ENCODE peak calls at places on chromosomes 7 and 10, in nine cellular contexts. Y, F, E, C, K, W, L, I and V are unnamed samples.

GRCh38 chr7:40058636-40059035 is 75.8 kb downstream of the MPLKIP start:
- DNase-seq in Y (no peak), F (no peak), E (no peak), C (no peak), K (peak), W (no peak), L (no peak), I (no peak), V (no peak)

GRCh38 chr10:95964786-95965185 is 57.0 kb downstream of the CC2D2B start:
- DNase-seq in Y (no peak), F (no peak), E (no peak), C (no peak), K (no peak), W (no peak), L (no peak), I (no peak), V (no peak)

GRCh38 chr7:29485376-29486190 is 78.1 kb upstream of the PRR15 start:
- DNase-seq in Y (no peak), F (no peak), E (no peak), C (no peak), K (no peak), W (no peak), L (no peak), I (peak), V (no peak)

GRCh38 chr7:34042406-34042805 is 137.1 kb downstream of the BMPER start:
- DNase-seq in Y (no peak), F (no peak), E (no peak), C (no peak), K (peak), W (no peak), L (no peak), I (no peak), V (no peak)

GRCh38 chr10:43250925-43251663 is 15.8 kb downstream of the RASGEF1A start:
- DNase-seq in Y (peak), F (no peak), E (peak), C (no peak), K (no peak), W (no peak), L (peak), I (no peak), V (no peak)

GRCh38 chr10:69123306-69123746 is 652 bp upstream of the VPS26A start:
- DNase-seq in Y (no peak), F (peak), E (peak), C (peak), K (peak), W (no peak), L (no peak), I (peak), V (peak)

GRCh38 chr10:62744136-62744535 is 60.4 kb upstream of the ADO start:
- DNase-seq in Y (no peak), F (peak), E (no peak), C (no peak), K (peak), W (no peak), L (no peak), I (no peak), V (no peak)

GRCh38 chr7:51314726-51315125 is 1.9 kb downstream of the COBL start:
- DNase-seq in Y (no peak), F (no peak), E (no peak), C (no peak), K (no peak), W (no peak), L (no peak), I (peak), V (no peak)

GRCh38 chr10:90347239-90347638 is 510.6 kb downstream of the HTR7 start:
- DNase-seq in Y (no peak), F (no peak), E (no peak), C (no peak), K (no peak), W (no peak), L (no peak), I (no peak), V (no peak)

GRCh38 chr10:75470901-75471300 is 39.5 kb downstream of the LRMDA start:
- DNase-seq in Y (no peak), F (no peak), E (no peak), C (no peak), K (no peak), W (no peak), L (no peak), I (no peak), V (no peak)

GRCh38 chr10:103042129-103042528 is 124.0 kb downstream of the CNNM2 start:
- DNase-seq in Y (no peak), F (no peak), E (no peak), C (no peak), K (no peak), W (peak), L (no peak), I (no peak), V (no peak)

GRCh38 chr7:94375167-94375566 is 19.5 kb upstream of the COL1A2 start:
- DNase-seq in Y (no peak), F (peak), E (no peak), C (peak), K (peak), W (no peak), L (no peak), I (no peak), V (no peak)

GRCh38 chr10:16014469-16014868 is 154.2 kb upstream of the MINDY3 start:
- DNase-seq in Y (no peak), F (no peak), E (no peak), C (no peak), K (no peak), W (no peak), L (no peak), I (no peak), V (no peak)

GRCh38 chr10:129470103-129470851 is 3.2 kb downstream of the MGMT start:
- DNase-seq in Y (no peak), F (no peak), E (no peak), C (no peak), K (no peak), W (no peak), L (no peak), I (no peak), V (peak)

GRCh38 chr10:119538632-119539358 is 3.7 kb downstream of the RGS10 start:
- DNase-seq in Y (peak), F (no peak), E (no peak), C (no peak), K (peak), W (no peak), L (peak), I (no peak), V (no peak)

GRCh38 chr7:35468606-35469005 is 214.7 kb upstream of the TBX20 start:
- DNase-seq in Y (no peak), F (no peak), E (no peak), C (no peak), K (no peak), W (no peak), L (no peak), I (no peak), V (no peak)

GRCh38 chr10:75487087-75487784 is 55.8 kb downstream of the LRMDA start:
- DNase-seq in Y (no peak), F (no peak), E (no peak), C (no peak), K (no peak), W (no peak), L (no peak), I (no peak), V (no peak)

GRCh38 chr10:124145109-124145860 is 51.9 kb upstream of the CHST15 start:
- DNase-seq in Y (no peak), F (no peak), E (no peak), C (no peak), K (no peak), W (no peak), L (no peak), I (no peak), V (peak)

GRCh38 chr10:79430506-79430905 is 14.9 kb downstream of the ZCCHC24 start:
- DNase-seq in Y (no peak), F (no peak), E (no peak), C (no peak), K (no peak), W (no peak), L (no peak), I (no peak), V (no peak)